ENCODE peak calls at places on chromosomes 7 and 10, in five cellular contexts. F, R, J, V and T are unnamed samples.

GRCh38 chr10:125121003-125121402 is 39.4 kb downstream of the CTBP2 start:
- DNase-seq in F (no peak), V (no peak), R (no peak), J (no peak), T (no peak)

GRCh38 chr7:34875481-34875880 is 161.8 kb downstream of the DPY19L1 start:
- DNase-seq in R (no peak), V (no peak), J (no peak), F (no peak), T (no peak)

GRCh38 chr7:116097365-116098009 is 66.9 kb upstream of the TFEC start:
- DNase-seq in F (no peak), R (peak), V (no peak), J (peak), T (peak)

GRCh38 chr7:69845721-69846495 is 247.6 kb downstream of the AUTS2 start:
- DNase-seq in V (no peak), F (no peak), J (no peak), R (no peak), T (no peak)

GRCh38 chr10:121002586-121003205 is 151.5 kb downstream of the WDR11 start:
- DNase-seq in J (no peak), R (no peak), F (no peak), V (peak), T (no peak)

GRCh38 chr10:43386549-43386948 is 15.1 kb downstream of the FXYD4 start:
- DNase-seq in J (no peak), R (no peak), F (no peak), V (no peak), T (no peak)

GRCh38 chr7:101165958-101166602 is 711 bp upstream of the VGF start:
- DNase-seq in F (no peak), J (no peak), V (no peak), R (no peak), T (no peak)

GRCh38 chr10:122221958-122222357 is 49.1 kb upstream of the BTBD16 start:
- DNase-seq in F (no peak), J (no peak), V (no peak), R (no peak), T (no peak)

GRCh38 chr7:148773344-148773743 is 74.6 kb downstream of the CUL1 start:
- DNase-seq in J (no peak), V (no peak), F (no peak), R (no peak), T (no peak)

GRCh38 chr10:6108631-6109443 is 20.0 kb downstream of the RBM17 start:
- DNase-seq in R (peak), V (no peak), F (no peak), J (peak), T (no peak)

GRCh38 chr7:157096286-157097055 is 42.3 kb upstream of the UBE3C start:
- DNase-seq in V (no peak), F (no peak), J (no peak), R (no peak), T (no peak)

GRCh38 chr10:126953886-126954285 is 48.7 kb downstream of the DOCK1 start:
- DNase-seq in J (no peak), R (no peak), V (no peak), F (no peak), T (no peak)
- H3K4me3 ChIP-seq in J (no peak), R (no peak), V (no peak), F (no peak), T (no peak)

DNA sequence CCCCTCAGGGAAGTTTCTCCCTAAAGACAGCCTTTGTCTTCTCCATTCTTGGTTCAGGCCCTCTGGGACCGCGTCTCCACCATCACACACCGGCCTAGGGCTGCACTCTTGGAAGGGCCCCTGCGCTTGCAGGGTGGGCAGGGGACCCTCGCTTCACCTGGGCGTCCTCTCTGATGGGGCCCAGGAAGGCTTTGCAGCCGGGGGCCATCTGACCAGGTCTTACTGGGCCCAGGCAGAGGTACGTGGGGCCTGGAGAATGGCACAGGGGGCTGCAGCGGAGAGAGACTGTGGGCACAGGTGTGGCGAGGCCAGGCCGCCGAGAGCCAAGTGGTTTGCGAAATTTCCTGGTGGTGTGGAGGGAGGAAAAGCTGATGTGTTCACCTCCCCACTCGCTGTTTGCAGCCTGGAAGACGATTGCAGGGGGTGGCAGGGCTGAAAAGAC is 44.4 kb downstream of the ALOX5 start:
- DNase-seq in V (no peak), R (no peak), F (no peak), J (no peak), T (no peak)
- TF ChIP-seq CTCF in V (no peak), R (no peak), F (no peak), J (no peak), T (no peak)

GRCh38 chr7:155809947-155810606 is 2.2 kb downstream of the SHH start:
- DNase-seq in J (no peak), V (no peak), F (no peak), R (no peak), T (no peak)
- H3K4me3 ChIP-seq in J (no peak), V (peak), F (peak), R (peak), T (peak)

GRCh38 chr7:23462846-23463245 is 7.4 kb downstream of the IGF2BP3 start:
- DNase-seq in R (no peak), J (peak), F (no peak), V (no peak), T (no peak)
- TF ChIP-seq CTCF in R (peak), J (peak), F (no peak), V (peak), T (peak)